ENCODE peak calls at places on chromosomes 6 and 20, in six cellular contexts. I is uterus, K is prostate gland, A is endodermal cell, L is cardiac muscle cell, E is heart right ventricle. N is an unnamed sample. For H3K4me1, the result is how much of the 10 kb centered on the place peaks cover.

GRCh38 chr20:20712004-20712473 is 405 bp downstream of the RALGAPA2 start:
- DNase-seq in I (no peak), K (peak), A (no peak), L (peak), E (no peak), N (no peak)

GRCh38 chr6:142088858-142089216 is 43.9 kb upstream of the GJE1 start:
- DNase-seq in I (no peak), K (no peak), A (peak), L (peak), E (no peak), N (no peak)

GRCh38 chr20:58833921-58834320 is 16.8 kb downstream of the GNAS-AS1 start:
- DNase-seq in I (no peak), K (no peak), A (no peak), L (no peak), E (no peak), N (no peak)

GRCh38 chr6:52994031-52994788 is 874 bp downstream of the GSTA4 start:
- DNase-seq in I (peak), K (peak), A (peak), L (peak), E (peak), N (no peak)

GRCh38 chr20:14951707-14952106 is 614.3 kb upstream of the FLRT3 start:
- DNase-seq in I (no peak), K (no peak), A (no peak), L (no peak), E (no peak), N (peak)

GRCh38 chr6:41422156-41422555 is 86.7 kb downstream of the NCR2 start:
- DNase-seq in I (no peak), K (no peak), A (no peak), L (no peak), E (no peak), N (no peak)

GRCh38 chr6:36290668-36291620 is 21.1 kb downstream of the PNPLA1 start:
- DNase-seq in I (no peak), K (no peak), A (peak), L (no peak), E (no peak), N (no peak)

GRCh38 chr20:58713801-58714339 is 21.3 kb downstream of the NPEPL1 start:
- DNase-seq in I (peak), K (peak), A (no peak), L (no peak), E (no peak), N (no peak)

GRCh38 chr6:154611241-154611640 is 100.8 kb upstream of the CNKSR3 start:
- DNase-seq in I (no peak), K (no peak), A (no peak), L (no peak), E (no peak), N (no peak)

GRCh38 chr6:75424610-75425548 is 68.7 kb downstream of the FILIP1 start:
- DNase-seq in I (no peak), K (no peak), A (no peak), L (no peak), E (no peak), N (no peak)

GRCh38 chr6:3019749-3020320 is 20.1 kb downstream of the NQO2 start:
- DNase-seq in I (no peak), K (no peak), A (no peak), L (no peak), E (no peak), N (no peak)

GRCh38 chr20:19757973-19758887 is at the start of gene RIN2:
- DNase-seq in I (peak), K (peak), A (peak), L (peak), E (peak), N (peak)

GRCh38 chr6:79614326-79615285 is 16.5 kb upstream of the SH3BGRL2 start:
- DNase-seq in I (no peak), K (no peak), A (no peak), L (peak), E (no peak), N (no peak)

GRCh38 chr6:119602215-119603178 is 252.9 kb upstream of the MAN1A1 start:
- DNase-seq in I (no peak), K (no peak), A (no peak), L (no peak), E (no peak), N (peak)

GRCh38 chr6:169070506-169071176 is 183.0 kb downstream of the THBS2 start:
- DNase-seq in I (peak), K (peak), A (no peak), L (no peak), E (peak), N (peak)

GRCh38 chr6:44126320-44127149 is 717 bp downstream of the MRPL14 start:
- DNase-seq in I (peak), K (peak), A (peak), L (peak), E (peak), N (no peak)

GRCh38 chr6:15535495-15536200 is 127.2 kb downstream of the DTNBP1 start:
- DNase-seq in I (no peak), K (no peak), A (no peak), L (no peak), E (no peak), N (no peak)

GRCh38 chr6:39610229-39610628 is 115.0 kb downstream of the KIF6 start:
- DNase-seq in I (no peak), K (no peak), A (no peak), L (no peak), E (no peak), N (no peak)

GRCh38 chr20:60117040-60117439 is 158.8 kb downstream of the CDH26 start:
- DNase-seq in I (no peak), K (no peak), A (no peak), L (peak), E (no peak), N (no peak)

GRCh38 chr6:102517506-102517905 is 1124.0 kb downstream of the GRIK2 start:
- DNase-seq in I (no peak), K (no peak), A (no peak), L (no peak), E (no peak), N (no peak)

GRCh38 chr6:136950436-136950835 is 28.3 kb downstream of the SLC35D3 start:
- DNase-seq in I (no peak), K (no peak), A (peak), L (no peak), E (no peak), N (no peak)

GRCh38 chr6:168371635-168371988 is 52.0 kb upstream of the DACT2 start:
- DNase-seq in I (no peak), K (no peak), A (no peak), L (no peak), E (no peak), N (no peak)

GRCh38 chr6:98833101-98834059 is 994 bp upstream of the POU3F2 start:
- DNase-seq in I (no peak), K (no peak), A (peak), L (peak), E (peak), N (no peak)

GRCh38 chr6:98828991-98829411 is 5.4 kb upstream of the POU3F2 start:
- DNase-seq in I (no peak), K (no peak), A (peak), L (no peak), E (no peak), N (no peak)

GRCh38 chr6:98834060-98835031 is at the start of gene POU3F2:
- DNase-seq in I (peak), K (peak), A (peak), L (peak), E (peak), N (no peak)

GRCh38 chr6:98832282-98833100 is 1.9 kb upstream of the POU3F2 start:
- DNase-seq in I (peak), K (no peak), A (peak), L (peak), E (no peak), N (peak)

GRCh38 chr6:98831057-98832031 is 3.0 kb upstream of the POU3F2 start:
- DNase-seq in I (no peak), K (no peak), A (peak), L (peak), E (no peak), N (no peak)
- H3K4me1 ChIP-seq in I (under half), K (under half), A (under half), L (under half), E (under half), N (under half)

GRCh38 chr6:106659859-106660258 is 30.5 kb downstream of the QRSL1 start:
- DNase-seq in I (no peak), K (no peak), A (no peak), L (no peak), E (no peak), N (no peak)

GRCh38 chr6:106662458-106662857 is 33.1 kb downstream of the QRSL1 start:
- DNase-seq in I (no peak), K (no peak), A (no peak), L (no peak), E (no peak), N (no peak)

GRCh38 chr6:106658469-106658868 is 29.1 kb downstream of the QRSL1 start:
- DNase-seq in I (no peak), K (no peak), A (no peak), L (no peak), E (no peak), N (no peak)
- H3K4me1 ChIP-seq in I (under half), K (under half), A (under half), L (under half), E (under half), N (under half)

GRCh38 chr6:116395647-116396046 is 24.9 kb downstream of the DSE start:
- DNase-seq in I (no peak), K (no peak), A (no peak), L (no peak), E (no peak), N (no peak)
- H3K4me1 ChIP-seq in I (under half), K (under half), A (under half), L (under half), E (under half), N (under half)

DNA sequence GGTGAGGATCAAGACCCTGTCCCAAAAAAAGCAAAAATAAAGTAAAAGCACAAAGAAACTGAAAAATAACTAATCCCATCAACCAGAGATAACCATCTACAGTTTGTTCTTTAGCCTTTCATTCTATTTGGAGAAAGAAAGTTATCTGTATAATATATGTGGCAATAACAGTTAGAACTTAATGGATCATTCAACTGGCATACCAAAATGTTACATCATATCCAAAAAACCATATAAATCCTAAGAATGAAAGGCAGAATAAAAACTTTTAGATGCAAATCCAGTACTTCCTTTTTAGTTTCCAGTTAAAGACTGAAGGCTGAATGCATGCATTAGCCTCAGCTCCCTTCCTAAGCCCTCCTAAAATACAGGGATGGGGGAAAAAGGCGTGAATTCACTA is 25.2 kb downstream of the ILRUN start:
- DNase-seq in I (no peak), K (no peak), A (no peak), L (no peak), E (no peak), N (no peak)
- H3K4me1 ChIP-seq in I (under half), K (under half), A (under half), L (under half), E (under half), N (under half)

DNA sequence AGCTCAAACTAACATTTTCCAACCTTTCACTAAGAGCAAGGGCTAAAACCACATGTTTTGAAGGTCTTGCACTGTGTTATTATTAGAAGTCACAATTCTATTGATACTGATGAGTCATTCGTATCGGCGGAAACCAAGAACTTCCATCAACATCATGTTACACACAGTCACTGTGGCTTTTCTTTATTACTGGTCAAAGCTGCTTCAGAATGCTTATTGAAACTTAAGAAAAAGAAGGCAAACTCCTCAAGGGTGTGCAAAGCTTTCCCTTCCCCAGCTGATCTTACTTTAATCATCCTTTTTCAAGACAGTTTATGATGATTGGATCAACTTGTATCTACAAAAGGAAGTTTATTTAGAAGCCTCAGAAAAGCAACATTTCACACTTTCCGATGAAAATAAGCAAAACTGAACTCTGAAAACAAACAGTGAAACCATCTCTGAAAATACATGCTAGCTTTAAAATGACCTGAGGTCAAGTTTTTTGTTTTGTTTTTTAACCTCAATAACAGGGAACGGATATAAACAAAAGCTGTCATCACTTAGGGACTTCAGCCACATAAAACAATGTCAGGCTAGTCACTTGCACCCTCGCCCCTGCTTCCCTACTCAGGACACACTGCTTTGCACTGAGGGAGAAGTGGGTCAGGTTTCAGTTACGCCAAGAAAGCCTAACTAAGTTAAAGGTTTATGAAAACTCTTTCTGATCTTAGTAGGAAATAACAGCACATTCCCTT is 11.7 kb downstream of the BACH2 start:
- DNase-seq in I (no peak), K (no peak), A (no peak), L (no peak), E (no peak), N (no peak)
- H3K4me1 ChIP-seq in I (under half), K (under half), A (under half), L (under half), E (under half), N (under half)

N was measured in keratinocyte.